ENCODE peak calls at places on chromosomes 4 and X, in ten cellular contexts. L is tibial nerve, A is esophagus squamous epithelium, D is A549, V is Peyer's patch, C is H1, J is endothelial cell of umbilical vein, U is ovary, O is breast epithelium, K is uterus. P is an unnamed sample.
A peak's percentile ranks its signal among the peaks of the same experiment; 100 is the strongest.

GRCh38 chrX:49242545-49243066 is 7.3 kb downstream of the CCDC22 start:
- DNase-seq in L (no peak), A (no peak), D (peak; percentile 7), V (no peak), C (no peak), J (no peak), U (no peak), O (no peak), K (no peak), P (no peak)

GRCh38 chr4:138627096-138627495 is 384.9 kb upstream of the SLC7A11 start:
- DNase-seq in L (no peak), A (no peak), D (no peak), V (no peak), C (no peak), J (no peak), U (no peak), O (no peak), K (no peak), P (no peak)

GRCh38 chr4:115841873-115842272 is 728.5 kb upstream of the NDST4 start:
- DNase-seq in L (no peak), A (no peak), D (no peak), V (no peak), C (no peak), J (no peak), U (no peak), O (no peak), K (no peak), P (no peak)

GRCh38 chr4:84852081-84852480 is 114.4 kb downstream of the WDFY3 start:
- DNase-seq in L (no peak), A (no peak), D (no peak), V (no peak), C (no peak), J (peak; percentile 92), U (no peak), O (no peak), K (no peak), P (no peak)

GRCh38 chrX:64152857-64153256 is 52.7 kb downstream of the AMER1 start:
- DNase-seq in L (no peak), A (no peak), D (no peak), V (no peak), C (peak; percentile 44), J (no peak), U (no peak), O (no peak), K (no peak), P (no peak)

GRCh38 chrX:69222103-69223090 is 57.1 kb upstream of the PJA1 start:
- DNase-seq in L (peak; percentile 75), A (no peak), D (peak; percentile 66), V (peak; percentile 47), C (peak; percentile 85), J (peak; percentile 39), U (peak; percentile 65), O (peak; percentile 52), K (peak; percentile 53), P (peak; percentile 54)

GRCh38 chr4:8725071-8725841 is 132.7 kb downstream of the CPZ start:
- DNase-seq in L (no peak), A (no peak), D (no peak), V (peak; percentile 9), C (peak; percentile 56), J (no peak), U (peak; percentile 4), O (peak; percentile 36), K (peak; percentile 1), P (no peak)

GRCh38 chrX:3712080-3712869 is 1.2 kb downstream of the PRKX start:
- DNase-seq in L (peak; percentile 14), A (no peak), D (no peak), V (no peak), C (no peak), J (peak; percentile 35), U (peak; percentile 57), O (no peak), K (no peak), P (no peak)

GRCh38 chr4:151887816-151888180 is 127.0 kb upstream of the GATB start:
- DNase-seq in L (no peak), A (no peak), D (no peak), V (no peak), C (no peak), J (no peak), U (no peak), O (no peak), K (no peak), P (no peak)

GRCh38 chrX:67622053-67622452 is 78.2 kb downstream of the AR start:
- DNase-seq in L (no peak), A (no peak), D (no peak), V (no peak), C (no peak), J (no peak), U (no peak), O (no peak), K (no peak), P (no peak)

GRCh38 chr4:66489783-66490452 is 819.6 kb upstream of the EPHA5 start:
- DNase-seq in L (no peak), A (no peak), D (peak; percentile 62), V (no peak), C (no peak), J (no peak), U (no peak), O (no peak), K (no peak), P (no peak)

GRCh38 chr4:153573881-153574807 is 108.0 kb downstream of the TMEM131L start:
- DNase-seq in L (peak; percentile 72), A (no peak), D (peak; percentile 51), V (peak; percentile 65), C (no peak), J (peak; percentile 85), U (peak; percentile 41), O (no peak), K (peak; percentile 69), P (peak; percentile 58)

GRCh38 chr4:121822796-121823504 is 733 bp downstream of the CCNA2 start:
- DNase-seq in L (no peak), A (no peak), D (peak; percentile 25), V (no peak), C (no peak), J (peak; percentile 39), U (peak; percentile 15), O (no peak), K (peak; percentile 26), P (peak; percentile 10)

GRCh38 chr4:119041951-119042560 is 93.6 kb upstream of the MYOZ2 start:
- DNase-seq in L (peak; percentile 71), A (no peak), D (peak; percentile 81), V (peak; percentile 34), C (no peak), J (peak; percentile 86), U (peak; percentile 35), O (no peak), K (peak; percentile 70), P (peak; percentile 53)

GRCh38 chr4:133270021-133270570 is 121.0 kb downstream of the PCDH10 start:
- DNase-seq in L (no peak), A (no peak), D (no peak), V (no peak), C (no peak), J (no peak), U (no peak), O (no peak), K (no peak), P (no peak)

GRCh38 chr4:176302283-176303275 is 17.2 kb upstream of the SPCS3 start:
- DNase-seq in L (no peak), A (no peak), D (peak; percentile 76), V (no peak), C (no peak), J (no peak), U (no peak), O (no peak), K (no peak), P (no peak)

GRCh38 chrX:57964975-57965374 is 54.7 kb upstream of the ZXDA start:
- DNase-seq in L (no peak), A (no peak), D (no peak), V (no peak), C (no peak), J (no peak), U (no peak), O (no peak), K (no peak), P (no peak)

GRCh38 chr4:173398251-173398650 is 665 bp downstream of the SCRG1 start:
- DNase-seq in L (no peak), A (no peak), D (no peak), V (no peak), C (no peak), J (no peak), U (no peak), O (no peak), K (no peak), P (no peak)

GRCh38 chr4:173404296-173404865 is 5.5 kb upstream of the SCRG1 start:
- DNase-seq in L (no peak), A (no peak), D (no peak), V (no peak), C (no peak), J (no peak), U (no peak), O (no peak), K (no peak), P (no peak)

GRCh38 chr4:173403051-173403450 is 4.1 kb upstream of the SCRG1 start:
- DNase-seq in L (no peak), A (no peak), D (peak; percentile 13), V (no peak), C (no peak), J (no peak), U (no peak), O (no peak), K (no peak), P (no peak)

GRCh38 chr4:173397604-173398003 is 1.3 kb downstream of the SCRG1 start:
- DNase-seq in L (no peak), A (no peak), D (no peak), V (no peak), C (no peak), J (no peak), U (no peak), O (no peak), K (no peak), P (no peak)

GRCh38 chr4:173399016-173399415 is at the start of gene SCRG1:
- DNase-seq in L (peak; percentile 38), A (no peak), D (no peak), V (no peak), C (no peak), J (no peak), U (no peak), O (no peak), K (peak; percentile 23), P (peak; percentile 27)
- H3K4me3 ChIP-seq in L (no peak within 1 kb of the TSS), A (no peak within 1 kb of the TSS), D (no peak within 1 kb of the TSS), V (no peak within 1 kb of the TSS), C (no peak within 1 kb of the TSS), J (no peak within 1 kb of the TSS), U (no peak within 1 kb of the TSS), O (no peak within 1 kb of the TSS), K (no peak within 1 kb of the TSS), P (no peak within 1 kb of the TSS)

GRCh38 chrX:153818571-153819397 is 11.6 kb downstream of the PDZD4 start:
- DNase-seq in L (no peak), A (no peak), D (no peak), V (peak; percentile 31), C (peak; percentile 75), J (peak; percentile 23), U (no peak), O (no peak), K (no peak), P (no peak)
- TF ChIP-seq POLR2A in L (no peak), A (no peak), D (peak; percentile 61), V (no peak), C (no peak), J (no peak), U (no peak), O (no peak), K (no peak), P (no peak)

GRCh38 chrX:12792711-12793110 is 1.5 kb downstream of the PRPS2 start:
- DNase-seq in L (no peak), A (no peak), D (no peak), V (no peak), C (no peak), J (no peak), U (no peak), O (no peak), K (no peak), P (no peak)
- H3K4me3 ChIP-seq in L (no peak overlapping the region), A (no peak overlapping the region), D (no peak overlapping the region), V (no peak overlapping the region), C (peak overlapping the region; percentile 77), J (no peak overlapping the region), U (no peak overlapping the region), O (no peak overlapping the region), K (peak overlapping the region; percentile 69), P (no peak overlapping the region)

GRCh38 chrX:155221351-155221750 is 5.1 kb downstream of the VBP1 start:
- DNase-seq in L (no peak), A (no peak), D (no peak), V (no peak), C (no peak), J (no peak), U (no peak), O (no peak), K (no peak), P (no peak)
- TF ChIP-seq POLR2A in L (no peak), A (no peak), D (no peak), V (no peak), C (no peak), J (no peak), U (no peak), O (no peak), K (no peak), P (no peak)